ENCODE peak calls at places on chromosomes 4 and X, in eight cellular contexts. One of them, this sample, is unnamed.

GRCh38 chr4:31984872-31985271 is 1264.7 kb downstream of the PCDH7 start:
- DNase-seq in mammary epithelial cell: peak
- DNase-seq in fibroblast of lung: peak
- DNase-seq in hepatocyte: peak
- DNase-seq in neural progenitor cell: no peak
- DNase-seq in MM.1S: no peak
- DNase-seq in K562: no peak
- DNase-seq in keratinocyte: no peak
- DNase-seq in this sample: no peak

GRCh38 chr4:70564033-70564432 is 28.0 kb upstream of the AMBN start:
- DNase-seq in mammary epithelial cell: no peak
- DNase-seq in fibroblast of lung: no peak
- DNase-seq in hepatocyte: peak
- DNase-seq in neural progenitor cell: no peak
- DNase-seq in MM.1S: no peak
- DNase-seq in K562: no peak
- DNase-seq in keratinocyte: no peak
- DNase-seq in this sample: no peak

GRCh38 chrX:25020391-25021131 is 4.8 kb upstream of the ARX start:
- DNase-seq in mammary epithelial cell: no peak
- DNase-seq in fibroblast of lung: no peak
- DNase-seq in hepatocyte: peak
- DNase-seq in neural progenitor cell: peak
- DNase-seq in MM.1S: peak
- DNase-seq in K562: peak
- DNase-seq in keratinocyte: no peak
- DNase-seq in this sample: no peak

GRCh38 chr4:187656953-187657352 is 338.6 kb upstream of the ZFP42 start:
- DNase-seq in mammary epithelial cell: no peak
- DNase-seq in fibroblast of lung: peak
- DNase-seq in hepatocyte: no peak
- DNase-seq in neural progenitor cell: no peak
- DNase-seq in MM.1S: no peak
- DNase-seq in K562: no peak
- DNase-seq in keratinocyte: no peak
- DNase-seq in this sample: no peak

GRCh38 chr4:22315643-22316042 is 200.2 kb downstream of the ADGRA3 start:
- DNase-seq in mammary epithelial cell: peak
- DNase-seq in fibroblast of lung: peak
- DNase-seq in hepatocyte: peak
- DNase-seq in neural progenitor cell: no peak
- DNase-seq in MM.1S: no peak
- DNase-seq in K562: no peak
- DNase-seq in keratinocyte: no peak
- DNase-seq in this sample: no peak

GRCh38 chrX:23841847-23842522 is 59.0 kb downstream of the SAT1 start:
- DNase-seq in mammary epithelial cell: no peak
- DNase-seq in fibroblast of lung: no peak
- DNase-seq in hepatocyte: peak
- DNase-seq in neural progenitor cell: no peak
- DNase-seq in MM.1S: no peak
- DNase-seq in K562: no peak
- DNase-seq in keratinocyte: no peak
- DNase-seq in this sample: no peak

GRCh38 chr4:98480535-98480934 is 177.9 kb downstream of the TSPAN5 start:
- DNase-seq in mammary epithelial cell: no peak
- DNase-seq in fibroblast of lung: no peak
- DNase-seq in hepatocyte: no peak
- DNase-seq in neural progenitor cell: no peak
- DNase-seq in MM.1S: no peak
- DNase-seq in K562: no peak
- DNase-seq in keratinocyte: no peak
- DNase-seq in this sample: no peak

GRCh38 chrX:17706676-17707075 is 30.6 kb upstream of the SCML1 start:
- DNase-seq in mammary epithelial cell: peak
- DNase-seq in fibroblast of lung: peak
- DNase-seq in hepatocyte: peak
- DNase-seq in neural progenitor cell: no peak
- DNase-seq in MM.1S: no peak
- DNase-seq in K562: no peak
- DNase-seq in keratinocyte: no peak
- DNase-seq in this sample: peak

GRCh38 chr4:87078987-87079469 is 141.4 kb downstream of the KLHL8 start:
- DNase-seq in mammary epithelial cell: no peak
- DNase-seq in fibroblast of lung: peak
- DNase-seq in hepatocyte: no peak
- DNase-seq in neural progenitor cell: no peak
- DNase-seq in MM.1S: no peak
- DNase-seq in K562: no peak
- DNase-seq in keratinocyte: no peak
- DNase-seq in this sample: no peak

GRCh38 chr4:185259719-185260118 is 50.3 kb downstream of the SNX25 start:
- DNase-seq in mammary epithelial cell: no peak
- DNase-seq in fibroblast of lung: no peak
- DNase-seq in hepatocyte: no peak
- DNase-seq in neural progenitor cell: peak
- DNase-seq in MM.1S: no peak
- DNase-seq in K562: no peak
- DNase-seq in keratinocyte: no peak
- DNase-seq in this sample: no peak

GRCh38 chr4:181909368-181909767 is 333.8 kb upstream of the TENM3 start:
- DNase-seq in mammary epithelial cell: peak
- DNase-seq in fibroblast of lung: peak
- DNase-seq in hepatocyte: peak
- DNase-seq in neural progenitor cell: no peak
- DNase-seq in MM.1S: no peak
- DNase-seq in K562: no peak
- DNase-seq in keratinocyte: no peak
- DNase-seq in this sample: no peak

GRCh38 chrX:41447897-41448296 is 754 bp downstream of the NYX start:
- DNase-seq in mammary epithelial cell: no peak
- DNase-seq in fibroblast of lung: no peak
- DNase-seq in hepatocyte: no peak
- DNase-seq in neural progenitor cell: no peak
- DNase-seq in MM.1S: no peak
- DNase-seq in K562: no peak
- DNase-seq in keratinocyte: no peak
- DNase-seq in this sample: no peak

GRCh38 chrX:41442824-41443560 is 4.2 kb upstream of the NYX start:
- DNase-seq in mammary epithelial cell: no peak
- DNase-seq in fibroblast of lung: no peak
- DNase-seq in hepatocyte: no peak
- DNase-seq in neural progenitor cell: no peak
- DNase-seq in MM.1S: no peak
- DNase-seq in K562: no peak
- DNase-seq in keratinocyte: no peak
- DNase-seq in this sample: no peak

GRCh38 chrX:41445781-41446358 is 1.3 kb upstream of the NYX start:
- DNase-seq in mammary epithelial cell: no peak
- DNase-seq in fibroblast of lung: no peak
- DNase-seq in hepatocyte: no peak
- DNase-seq in neural progenitor cell: no peak
- DNase-seq in MM.1S: no peak
- DNase-seq in K562: no peak
- DNase-seq in keratinocyte: no peak
- DNase-seq in this sample: no peak

GRCh38 chrX:41445171-41445570 is 2.0 kb upstream of the NYX start:
- DNase-seq in mammary epithelial cell: no peak
- DNase-seq in fibroblast of lung: no peak
- DNase-seq in hepatocyte: no peak
- DNase-seq in neural progenitor cell: no peak
- DNase-seq in MM.1S: no peak
- DNase-seq in K562: no peak
- DNase-seq in keratinocyte: no peak
- DNase-seq in this sample: no peak

GRCh38 chrX:41441934-41442823 is 5.0 kb upstream of the NYX start:
- DNase-seq in mammary epithelial cell: peak
- DNase-seq in fibroblast of lung: peak
- DNase-seq in hepatocyte: peak
- DNase-seq in neural progenitor cell: peak
- DNase-seq in MM.1S: peak
- DNase-seq in K562: peak
- DNase-seq in keratinocyte: peak
- DNase-seq in this sample: peak
- TF ChIP-seq CTCF in mammary epithelial cell: peak
- TF ChIP-seq CTCF in fibroblast of lung: peak
- TF ChIP-seq CTCF in hepatocyte: peak
- TF ChIP-seq CTCF in neural progenitor cell: peak
- TF ChIP-seq CTCF in MM.1S: peak
- TF ChIP-seq CTCF in K562: peak
- TF ChIP-seq CTCF in keratinocyte: peak
- TF ChIP-seq CTCF in this sample: peak

GRCh38 chr4:112881842-112882241 is 167.6 kb upstream of the ANK2 start:
- DNase-seq in mammary epithelial cell: no peak
- DNase-seq in fibroblast of lung: no peak
- DNase-seq in hepatocyte: no peak
- DNase-seq in neural progenitor cell: peak
- DNase-seq in MM.1S: no peak
- DNase-seq in K562: no peak
- DNase-seq in keratinocyte: no peak
- DNase-seq in this sample: no peak
- H3K4me2 ChIP-seq in mammary epithelial cell: no peak
- H3K4me2 ChIP-seq in fibroblast of lung: no peak
- H3K4me2 ChIP-seq in hepatocyte: no peak
- H3K4me2 ChIP-seq in neural progenitor cell: peak
- H3K4me2 ChIP-seq in MM.1S: no peak
- H3K4me2 ChIP-seq in K562: no peak
- H3K4me2 ChIP-seq in keratinocyte: no peak
- H3K4me2 ChIP-seq in this sample: no peak

GRCh38 chr4:41865981-41866798 is 69.0 kb upstream of the TMEM33 start:
- DNase-seq in mammary epithelial cell: no peak
- DNase-seq in fibroblast of lung: no peak
- DNase-seq in hepatocyte: no peak
- DNase-seq in neural progenitor cell: peak
- DNase-seq in MM.1S: no peak
- DNase-seq in K562: no peak
- DNase-seq in keratinocyte: no peak
- DNase-seq in this sample: no peak

GRCh38 chr4:41866799-41867677 is 68.2 kb upstream of the TMEM33 start:
- DNase-seq in mammary epithelial cell: no peak
- DNase-seq in fibroblast of lung: no peak
- DNase-seq in hepatocyte: no peak
- DNase-seq in neural progenitor cell: peak
- DNase-seq in MM.1S: no peak
- DNase-seq in K562: no peak
- DNase-seq in keratinocyte: no peak
- DNase-seq in this sample: no peak

DNA sequence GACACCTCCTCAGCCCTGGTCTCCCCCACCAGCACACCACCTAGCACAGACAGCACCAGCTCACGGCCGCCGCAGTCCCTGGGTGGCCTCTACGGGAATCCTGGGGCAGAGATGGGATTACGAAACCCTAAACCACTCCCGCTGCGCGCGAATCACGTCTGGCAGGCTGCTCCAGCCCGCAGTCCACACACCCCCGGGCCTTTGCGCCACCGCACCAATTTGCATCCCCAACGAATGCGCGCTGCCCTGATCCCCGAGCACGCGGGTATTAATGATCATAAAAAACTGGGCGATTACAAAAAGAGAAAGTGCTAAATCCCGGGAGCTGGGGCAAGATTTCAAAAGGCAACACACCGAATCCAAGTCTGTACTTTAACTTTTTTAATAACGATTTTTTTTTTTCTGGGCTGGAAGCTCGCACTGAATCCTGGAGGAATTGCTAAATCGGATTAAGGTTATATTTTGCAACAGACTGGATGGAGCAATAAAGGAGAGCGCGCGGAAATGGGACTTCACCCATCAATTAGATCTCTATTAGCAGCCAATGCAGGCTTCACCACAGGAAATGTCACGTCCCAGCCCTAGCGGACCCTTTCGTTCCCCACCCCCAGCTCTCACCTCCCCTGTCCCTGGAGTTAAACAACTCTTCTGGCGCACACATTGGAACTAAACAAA is 69.8 kb upstream of the TMEM33 start:
- DNase-seq in mammary epithelial cell: no peak
- DNase-seq in fibroblast of lung: no peak
- DNase-seq in hepatocyte: no peak
- DNase-seq in neural progenitor cell: peak
- DNase-seq in MM.1S: no peak
- DNase-seq in K562: no peak
- DNase-seq in keratinocyte: no peak
- DNase-seq in this sample: no peak
- TF ChIP-seq EZH2 in mammary epithelial cell: no peak
- TF ChIP-seq EZH2 in fibroblast of lung: peak
- TF ChIP-seq EZH2 in hepatocyte: no peak
- TF ChIP-seq EZH2 in neural progenitor cell: peak
- TF ChIP-seq EZH2 in MM.1S: no peak
- TF ChIP-seq EZH2 in K562: no peak
- TF ChIP-seq EZH2 in keratinocyte: no peak
- TF ChIP-seq EZH2 in this sample: no peak

GRCh38 chr4:83947811-83948210 is 411.9 kb downstream of the GPAT3 start:
- DNase-seq in mammary epithelial cell: no peak
- DNase-seq in fibroblast of lung: no peak
- DNase-seq in hepatocyte: no peak
- DNase-seq in neural progenitor cell: peak
- DNase-seq in MM.1S: no peak
- DNase-seq in K562: no peak
- DNase-seq in keratinocyte: no peak
- DNase-seq in this sample: no peak

DNA sequence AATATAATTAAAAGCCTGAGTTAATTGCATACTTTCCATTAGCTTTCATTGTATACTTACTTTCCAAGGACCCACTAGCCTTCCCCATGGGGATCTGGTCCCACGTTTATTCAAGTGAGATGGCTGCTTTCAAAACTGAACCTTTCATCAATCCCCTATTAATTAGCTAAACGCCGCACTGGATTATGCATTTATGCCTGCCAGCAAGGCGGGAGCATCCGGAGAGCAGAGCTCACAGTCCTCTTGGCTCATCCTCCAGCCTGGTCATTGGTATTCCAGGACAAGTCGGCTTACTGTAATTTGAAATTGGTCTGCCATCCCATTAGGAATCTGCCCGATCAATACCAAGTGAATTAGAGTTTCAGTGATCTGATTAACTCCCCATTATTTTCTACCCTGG is 411.2 kb downstream of the GPAT3 start:
- DNase-seq in mammary epithelial cell: no peak
- DNase-seq in fibroblast of lung: no peak
- DNase-seq in hepatocyte: no peak
- DNase-seq in neural progenitor cell: peak
- DNase-seq in MM.1S: no peak
- DNase-seq in K562: no peak
- DNase-seq in keratinocyte: no peak
- DNase-seq in this sample: no peak
- TF ChIP-seq CTCF in mammary epithelial cell: no peak
- TF ChIP-seq CTCF in fibroblast of lung: no peak
- TF ChIP-seq CTCF in hepatocyte: no peak
- TF ChIP-seq CTCF in neural progenitor cell: no peak
- TF ChIP-seq CTCF in MM.1S: no peak
- TF ChIP-seq CTCF in K562: no peak
- TF ChIP-seq CTCF in keratinocyte: no peak
- TF ChIP-seq CTCF in this sample: no peak